ENCODE peak calls at places on chromosomes 1 and 21, in five cellular contexts. I is endodermal cell, C is HCT116, B is cardiac muscle cell, Z is LoVo. K is an unnamed sample.

GRCh38 chr1:2937805-2938204 is 83.5 kb upstream of the ACTRT2 start:
- DNase-seq in I (no peak), C (no peak), B (no peak), Z (no peak), K (no peak)

GRCh38 chr21:21200103-21200938 is 202.1 kb downstream of the NCAM2 start:
- DNase-seq in I (no peak), C (no peak), B (no peak), Z (peak), K (no peak)

GRCh38 chr1:10899490-10900264 is 103.2 kb upstream of the CASZ1 start:
- DNase-seq in I (no peak), C (no peak), B (no peak), Z (no peak), K (no peak)

GRCh38 chr21:36929622-36930021 is 36.8 kb downstream of the HLCS start:
- DNase-seq in I (no peak), C (no peak), B (no peak), Z (no peak), K (no peak)

GRCh38 chr21:18168108-18168507 is 76.5 kb upstream of the CHODL start:
- DNase-seq in I (no peak), C (no peak), B (no peak), Z (no peak), K (no peak)

GRCh38 chr1:9251501-9251900 is 16.9 kb downstream of the H6PD start:
- DNase-seq in I (no peak), C (no peak), B (no peak), Z (no peak), K (no peak)

GRCh38 chr1:39047374-39048229 is 21.5 kb downstream of the NDUFS5 start:
- DNase-seq in I (no peak), C (no peak), B (peak), Z (no peak), K (no peak)

GRCh38 chr1:212238552-212238951 is 46.7 kb upstream of the PPP2R5A start:
- DNase-seq in I (no peak), C (no peak), B (no peak), Z (no peak), K (no peak)

GRCh38 chr1:54569339-54569738 is 21.3 kb downstream of the ACOT11 start:
- DNase-seq in I (peak), C (no peak), B (no peak), Z (peak), K (no peak)

GRCh38 chr1:15489052-15489736 is 13.3 kb downstream of the CELA2B start:
- DNase-seq in I (no peak), C (no peak), B (no peak), Z (no peak), K (no peak)

K was measured in HT-29.